ENCODE peak calls at places on chromosomes 16 and 17, in seven cellular contexts. Z is A549, D is adrenal gland, W is tibial nerve, N is lower leg skin, X is prostate gland, T is heart left ventricle. C is an unnamed sample.

GRCh38 chr16:66972983-66973382 is 11.9 kb downstream of the CES3 start:
- DNase-seq in T (no peak), N (no peak), Z (no peak), X (no peak), D (no peak), W (no peak), C (no peak)

GRCh38 chr17:48505788-48506187 is 25.0 kb downstream of the HOXB1 start:
- DNase-seq in Z (peak), W (no peak), T (no peak), X (no peak), D (peak), N (no peak), C (no peak)

GRCh38 chr16:2486645-2487516 is 12.0 kb downstream of the TBC1D24 start:
- DNase-seq in X (peak), T (peak), Z (no peak), D (no peak), N (peak), W (peak), C (peak)

GRCh38 chr16:13083687-13084086 is 182.3 kb downstream of the SHISA9 start:
- DNase-seq in N (peak), D (no peak), X (no peak), Z (no peak), T (no peak), W (no peak), C (no peak)

GRCh38 chr16:80792031-80792430 is 12.4 kb downstream of the CDYL2 start:
- DNase-seq in W (no peak), X (no peak), D (no peak), Z (no peak), N (no peak), T (no peak), C (no peak)

GRCh38 chr16:4160663-4161436 is 44.6 kb upstream of the ADCY9 start:
- DNase-seq in N (no peak), D (no peak), T (no peak), X (no peak), Z (no peak), W (no peak), C (no peak)

GRCh38 chr17:8116779-8117178 is 1.5 kb downstream of the ALOXE3 start:
- DNase-seq in Z (no peak), D (no peak), W (no peak), N (no peak), T (no peak), X (no peak), C (no peak)

GRCh38 chr17:70713694-70714093 is 544.4 kb downstream of the KCNJ2 start:
- DNase-seq in Z (no peak), D (no peak), N (no peak), T (no peak), X (no peak), W (no peak), C (no peak)

GRCh38 chr16:1621851-1622250 is 9.7 kb downstream of the CRAMP1 start:
- DNase-seq in Z (no peak), W (no peak), D (no peak), X (no peak), T (no peak), N (no peak), C (no peak)

GRCh38 chr17:2436516-2436915 is 35.7 kb upstream of the MNT start:
- DNase-seq in Z (no peak), W (no peak), D (no peak), X (no peak), N (no peak), T (no peak), C (no peak)

GRCh38 chr17:81082177-81083073 is 47.5 kb downstream of the BAIAP2 start:
- DNase-seq in N (no peak), T (peak), D (no peak), X (no peak), W (no peak), Z (no peak), C (no peak)

GRCh38 chr17:27396941-27397340 is 59.3 kb upstream of the KSR1 start:
- DNase-seq in N (peak), W (no peak), D (no peak), T (no peak), X (no peak), Z (no peak), C (no peak)

GRCh38 chr16:81745704-81746558 is 33.2 kb upstream of the PLCG2 start:
- DNase-seq in T (peak), D (peak), X (peak), N (peak), W (no peak), Z (peak), C (peak)

GRCh38 chr17:9324864-9325263 is 250.8 kb downstream of the STX8 start:
- DNase-seq in T (no peak), D (no peak), W (no peak), X (no peak), Z (no peak), N (no peak), C (no peak)

GRCh38 chr16:88739139-88739974 is 33.1 kb downstream of the CTU2 start:
- DNase-seq in T (no peak), Z (no peak), N (no peak), D (no peak), X (peak), W (no peak), C (no peak)

GRCh38 chr17:8859029-8859803 is 8.3 kb downstream of the PIK3R6 start:
- DNase-seq in T (no peak), D (no peak), N (peak), Z (no peak), X (no peak), W (peak), C (peak)

GRCh38 chr16:68190745-68191510 is 45.0 kb downstream of the ESRP2 start:
- DNase-seq in Z (no peak), X (no peak), D (no peak), T (no peak), W (no peak), N (no peak), C (no peak)

GRCh38 chr17:29165800-29166506 is 14.2 kb downstream of the MYO18A start:
- DNase-seq in X (no peak), N (no peak), Z (no peak), D (no peak), T (no peak), W (no peak), C (no peak)

GRCh38 chr17:45790296-45790922 is 6.3 kb downstream of the CRHR1 start:
- DNase-seq in X (peak), T (no peak), W (no peak), N (no peak), Z (no peak), D (no peak), C (no peak)

GRCh38 chr16:4214215-4214621 is 27.7 kb downstream of the SRL start:
- DNase-seq in Z (peak), W (no peak), T (peak), N (no peak), D (peak), X (no peak), C (no peak)

GRCh38 chr17:68759343-68760140 is 158.4 kb upstream of the FAM20A start:
- DNase-seq in Z (peak), W (peak), T (peak), X (peak), D (peak), N (peak), C (peak)

GRCh38 chr17:83103200-83103937 is 24.0 kb downstream of the METRNL start:
- DNase-seq in Z (peak), D (peak), W (peak), T (no peak), X (peak), N (no peak), C (peak)

GRCh38 chr17:29661220-29661619 is 38.5 kb upstream of the CORO6 start:
- DNase-seq in X (no peak), W (no peak), D (no peak), T (no peak), Z (no peak), N (no peak), C (no peak)

GRCh38 chr17:82045916-82046484 is 5.6 kb downstream of the RFNG start:
- DNase-seq in N (no peak), D (no peak), W (no peak), Z (no peak), T (no peak), X (no peak), C (no peak)

GRCh38 chr17:80903041-80903611 is 88.5 kb upstream of the CHMP6 start:
- DNase-seq in T (no peak), X (no peak), N (no peak), W (no peak), Z (no peak), D (no peak), C (no peak)

GRCh38 chr16:81778861-81779539 is at the start of gene PLCG2:
- DNase-seq in X (peak), W (peak), Z (peak), T (peak), N (peak), D (peak), C (peak)

GRCh38 chr16:48496571-48497095 is 111.4 kb upstream of the SIAH1 start:
- DNase-seq in D (no peak), N (peak), X (no peak), Z (no peak), W (no peak), T (no peak), C (no peak)

GRCh38 chr16:4385789-4386451 is 14.3 kb downstream of the VASN start:
- DNase-seq in N (no peak), T (no peak), X (no peak), W (no peak), Z (no peak), D (no peak), C (no peak)

GRCh38 chr16:82524939-82525338 is 101.8 kb upstream of the CDH13 start:
- DNase-seq in D (no peak), N (no peak), T (no peak), W (no peak), Z (no peak), X (peak), C (no peak)

GRCh38 chr16:68718596-68718995 is 18.5 kb upstream of the CDH1 start:
- DNase-seq in D (no peak), Z (no peak), W (no peak), N (no peak), T (no peak), X (no peak), C (no peak)

GRCh38 chr17:48259710-48260291 is 152.2 kb downstream of the SNX11 start:
- DNase-seq in X (no peak), T (no peak), W (no peak), D (no peak), N (no peak), Z (peak), C (peak)

GRCh38 chr17:78130439-78131101 is at the start of gene TMC8:
- DNase-seq in D (peak), W (no peak), T (peak), X (no peak), N (peak), Z (no peak), C (no peak)

GRCh38 chr16:67396159-67396774 is 3.0 kb upstream of the TPPP3 start:
- DNase-seq in Z (peak), N (peak), T (peak), X (peak), W (peak), D (peak), C (peak)

GRCh38 chr17:75753514-75754377 is 11.2 kb downstream of the GALK1 start:
- DNase-seq in Z (no peak), N (no peak), D (no peak), T (peak), X (no peak), W (no peak), C (peak)

GRCh38 chr17:10772425-10773380 is 31.2 kb downstream of the TMEM238L start:
- DNase-seq in N (peak), Z (no peak), D (no peak), X (peak), T (no peak), W (no peak), C (peak)

GRCh38 chr16:50842589-50842988 is 100.7 kb downstream of the CYLD start:
- DNase-seq in W (no peak), X (no peak), Z (no peak), N (peak), D (no peak), T (no peak), C (no peak)

GRCh38 chr17:77933777-77934398 is 24.6 kb upstream of the TNRC6C start:
- DNase-seq in X (no peak), Z (no peak), N (no peak), W (no peak), D (no peak), T (no peak), C (no peak)

GRCh38 chr16:83813818-83814653 is 6.3 kb downstream of the HSBP1 start:
- DNase-seq in D (peak), N (peak), Z (peak), X (no peak), W (peak), T (no peak), C (no peak)

GRCh38 chr17:17880577-17881196 is 43.9 kb upstream of the SREBF1 start:
- DNase-seq in N (no peak), D (no peak), T (no peak), W (no peak), Z (no peak), X (no peak), C (no peak)

GRCh38 chr16:1330260-1330914 is 3.1 kb upstream of the BAIAP3 start:
- DNase-seq in W (no peak), Z (no peak), D (no peak), T (no peak), X (no peak), N (no peak), C (peak)

GRCh38 chr16:70391881-70392481 is 45.3 kb downstream of the DDX19A start:
- DNase-seq in T (peak), D (peak), Z (no peak), N (peak), X (no peak), W (peak), C (no peak)
- TF ChIP-seq POLR2A in T (no peak), D (no peak), Z (no peak), N (no peak), X (no peak), W (no peak), C (no peak)

GRCh38 chr17:40551874-40552768 is 13.2 kb downstream of the CCR7 start:
- DNase-seq in D (peak), Z (peak), W (no peak), N (peak), X (no peak), T (no peak), C (no peak)

GRCh38 chr17:40555296-40556190 is 9.7 kb downstream of the CCR7 start:
- DNase-seq in W (no peak), X (no peak), D (peak), N (peak), Z (no peak), T (no peak), C (no peak)

GRCh38 chr17:40554646-40555295 is 10.5 kb downstream of the CCR7 start:
- DNase-seq in Z (no peak), T (no peak), X (no peak), W (no peak), N (peak), D (peak), C (no peak)

GRCh38 chr17:40552806-40553693 is 12.2 kb downstream of the CCR7 start:
- DNase-seq in D (peak), N (peak), X (no peak), T (no peak), Z (no peak), W (no peak), C (no peak)

DNA sequence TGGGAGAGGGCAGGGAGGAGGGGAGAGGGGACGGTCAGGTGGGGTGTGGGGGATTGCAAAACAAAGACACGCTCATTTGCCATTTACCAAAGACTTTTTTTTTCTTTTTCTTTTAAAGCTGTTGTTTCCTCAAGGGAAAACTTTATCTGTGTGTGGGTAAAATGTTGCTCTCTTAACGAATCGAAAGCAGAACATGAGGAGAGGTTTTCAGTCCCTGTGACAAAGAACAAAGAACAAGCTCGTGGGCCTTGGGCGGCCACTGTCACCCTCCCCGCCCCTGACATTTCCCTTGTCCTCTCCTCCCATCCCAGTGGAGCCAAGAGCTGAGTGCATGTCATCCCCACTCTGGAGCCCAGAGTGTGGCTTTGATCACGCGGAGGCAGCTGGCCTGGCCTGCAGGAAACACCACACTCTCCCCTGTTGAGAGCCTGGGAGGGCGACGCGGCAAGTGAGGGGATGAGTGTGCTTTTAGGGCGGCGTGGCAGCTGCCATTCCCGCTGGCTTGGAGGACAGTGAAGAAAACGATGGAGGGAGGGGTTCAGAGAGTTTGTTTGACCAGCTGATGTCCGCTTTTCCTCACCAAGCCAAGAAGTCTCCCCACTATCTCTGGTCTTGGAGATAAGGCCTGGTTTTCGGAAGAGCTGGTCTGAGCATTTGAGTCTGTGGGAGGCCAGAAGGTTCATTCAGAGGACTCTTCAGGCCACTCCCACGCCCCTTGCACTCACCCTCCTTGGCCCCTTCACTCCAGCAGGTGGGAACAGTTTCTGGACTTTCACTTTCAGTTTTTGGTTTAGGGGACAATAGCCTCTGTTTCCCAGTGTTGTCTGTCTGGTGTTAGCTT is 11.4 kb downstream of the CCR7 start:
- DNase-seq in N (peak), W (peak), T (peak), Z (no peak), X (no peak), D (peak), C (peak)
- TF ChIP-seq POLR2A in N (no peak), W (peak), T (no peak), Z (no peak), X (no peak), D (no peak), C (no peak)

DNA sequence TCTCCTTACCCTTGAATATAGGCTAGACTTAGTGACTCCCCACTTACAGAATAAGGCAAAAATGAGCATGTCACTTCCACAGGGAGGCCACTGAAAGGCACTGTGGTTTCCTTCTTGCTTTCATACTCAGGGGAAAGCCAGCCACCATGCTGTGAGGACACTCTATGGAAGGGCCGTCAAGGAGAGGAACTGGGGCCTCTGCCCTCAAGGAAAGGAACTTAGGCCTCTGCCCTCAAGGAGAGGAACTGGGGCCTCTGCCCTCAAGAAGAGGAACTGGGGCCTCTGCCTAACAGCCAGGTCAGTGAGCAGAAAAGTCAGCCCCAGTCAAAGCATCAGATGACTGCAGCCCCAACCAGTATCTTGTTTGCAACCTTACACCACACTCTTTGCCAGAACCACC is 30.1 kb downstream of the VPS35 start:
- DNase-seq in X (no peak), D (peak), W (no peak), N (no peak), Z (no peak), T (peak), C (no peak)
- TF ChIP-seq POLR2A in X (no peak), D (no peak), W (no peak), N (no peak), Z (no peak), T (no peak), C (no peak)

GRCh38 chr17:44324571-44325275 is at the start of gene SLC25A39:
- DNase-seq in D (peak), T (peak), N (peak), W (peak), Z (peak), X (peak), C (peak)
- TF ChIP-seq POLR2A in D (peak), T (no peak), N (no peak), W (peak), Z (peak), X (peak), C (peak)

GRCh38 chr16:30369938-30370443 is 303 bp downstream of the TBC1D10B start:
- DNase-seq in W (no peak), N (no peak), T (no peak), Z (no peak), X (no peak), D (no peak), C (no peak)

GRCh38 chr16:30372037-30372712 is 1.9 kb upstream of the TBC1D10B start:
- DNase-seq in T (peak), Z (no peak), D (no peak), W (no peak), N (no peak), X (no peak), C (peak)

GRCh38 chr16:30370444-30371247 is at the start of gene TBC1D10B:
- DNase-seq in D (peak), T (peak), Z (peak), W (peak), N (peak), X (peak), C (peak)

GRCh38 chr16:30372725-30373124 is 1.9 kb upstream of the MYL11 start:
- DNase-seq in W (no peak), N (no peak), X (no peak), Z (no peak), T (no peak), D (no peak), C (no peak)

GRCh38 chr16:30371248-30371816 is 1.0 kb upstream of the TBC1D10B start:
- DNase-seq in N (no peak), D (no peak), T (no peak), W (no peak), Z (no peak), X (no peak), C (no peak)
- TF ChIP-seq POLR2A in N (no peak), D (no peak), T (no peak), W (no peak), Z (no peak), X (no peak), C (no peak)

GRCh38 chr17:64499805-64500486 is 3.1 kb upstream of the POLG2 start:
- DNase-seq in W (no peak), D (no peak), T (no peak), Z (no peak), N (no peak), X (no peak), C (no peak)
- TF ChIP-seq POLR2A in W (no peak), D (no peak), T (no peak), Z (no peak), N (no peak), X (no peak), C (no peak)

GRCh38 chr16:31188450-31189411 is 8.8 kb downstream of the FUS start:
- DNase-seq in X (no peak), N (no peak), W (no peak), Z (no peak), D (no peak), T (no peak), C (no peak)
- TF ChIP-seq POLR2A in X (no peak), N (no peak), W (no peak), Z (no peak), D (no peak), T (no peak), C (no peak)

C was measured in erythroblast.